ENCODE peak calls at places on chromosomes 13 and 19, in four cellular contexts. One of them, this sample, is unnamed.

GRCh38 chr19:41698746-41699230 is 9.6 kb upstream of the CEACAM5 start:
- DNase-seq in suprapubic skin: no peak
- DNase-seq in kidney: no peak
- DNase-seq in PC-9: no peak
- DNase-seq in this sample: no peak

GRCh38 chr19:7904074-7905020 is 670 bp downstream of the MAP2K7 start:
- DNase-seq in suprapubic skin: no peak
- DNase-seq in kidney: peak
- DNase-seq in PC-9: no peak
- DNase-seq in this sample: no peak

GRCh38 chr19:2142173-2142829 is 9.1 kb downstream of the AP3D1 start:
- DNase-seq in suprapubic skin: no peak
- DNase-seq in kidney: no peak
- DNase-seq in PC-9: no peak
- DNase-seq in this sample: no peak

GRCh38 chr13:112733661-112734379 is 44.0 kb downstream of the ATP11A start:
- DNase-seq in suprapubic skin: no peak
- DNase-seq in kidney: no peak
- DNase-seq in PC-9: no peak
- DNase-seq in this sample: peak

GRCh38 chr13:49670828-49671227 is 20.5 kb downstream of the EBPL start:
- DNase-seq in suprapubic skin: no peak
- DNase-seq in kidney: no peak
- DNase-seq in PC-9: no peak
- DNase-seq in this sample: no peak

GRCh38 chr19:53884256-53884655 is 2.3 kb downstream of the PRKCG start:
- DNase-seq in suprapubic skin: no peak
- DNase-seq in kidney: no peak
- DNase-seq in PC-9: no peak
- DNase-seq in this sample: no peak

GRCh38 chr13:30871713-30872029 is 34.4 kb upstream of the MEDAG start:
- DNase-seq in suprapubic skin: no peak
- DNase-seq in kidney: no peak
- DNase-seq in PC-9: no peak
- DNase-seq in this sample: no peak

GRCh38 chr13:99506632-99507031 is 5.4 kb downstream of the TM9SF2 start:
- DNase-seq in suprapubic skin: no peak
- DNase-seq in kidney: no peak
- DNase-seq in PC-9: no peak
- DNase-seq in this sample: no peak

GRCh38 chr13:44238011-44238421 is 135.6 kb upstream of the SERP2 start:
- DNase-seq in suprapubic skin: no peak
- DNase-seq in kidney: no peak
- DNase-seq in PC-9: no peak
- DNase-seq in this sample: peak

GRCh38 chr19:10001899-10002298 is 8.4 kb downstream of the COL5A3 start:
- DNase-seq in suprapubic skin: no peak
- DNase-seq in kidney: no peak
- DNase-seq in PC-9: no peak
- DNase-seq in this sample: no peak

DNA sequence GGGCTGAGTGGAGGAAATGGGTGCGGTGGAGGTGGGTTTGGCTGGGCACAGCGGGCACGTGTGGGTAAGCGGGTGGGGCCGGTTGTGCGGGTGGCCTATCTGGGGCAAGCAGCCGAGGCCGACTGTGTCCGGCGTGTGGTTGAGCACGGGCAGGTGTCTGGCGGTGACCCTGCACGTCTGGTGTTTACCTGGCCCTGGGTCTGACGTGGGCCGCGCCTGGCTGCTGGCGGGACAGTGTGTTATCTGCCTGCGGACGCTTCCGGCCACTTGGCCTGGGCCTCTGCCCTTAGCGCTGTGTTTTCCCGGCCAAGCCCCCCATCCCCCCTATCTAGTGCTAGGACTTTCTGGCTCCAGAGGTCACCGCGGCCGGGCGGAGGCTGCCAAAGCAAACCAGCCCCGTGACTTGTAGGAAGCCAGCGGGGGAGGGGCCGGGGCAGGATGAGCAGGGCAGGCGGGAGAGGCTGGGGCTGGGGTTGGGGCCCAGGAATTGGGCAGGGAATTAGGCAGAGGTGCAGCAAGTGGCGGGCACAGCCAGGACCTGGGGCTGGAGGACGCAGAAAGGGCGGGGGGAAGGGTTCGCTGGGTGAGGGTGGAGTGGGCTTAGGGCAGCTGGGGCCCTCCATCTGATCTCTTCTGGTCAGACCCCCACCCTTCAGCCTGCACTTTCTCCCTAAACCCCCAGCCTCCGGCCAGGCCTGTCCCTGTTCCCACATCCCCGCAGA is 534 bp upstream of the HPN start:
- DNase-seq in suprapubic skin: peak
- DNase-seq in kidney: peak
- DNase-seq in PC-9: peak
- DNase-seq in this sample: peak
- H3K4me3 ChIP-seq in suprapubic skin: peak
- H3K4me3 ChIP-seq in kidney: peak
- H3K4me3 ChIP-seq in PC-9: peak
- H3K4me3 ChIP-seq in this sample: no peak

GRCh38 chr19:12834418-12834943 is at the start of gene RTBDN:
- DNase-seq in suprapubic skin: no peak
- DNase-seq in kidney: no peak
- DNase-seq in PC-9: no peak
- DNase-seq in this sample: no peak

GRCh38 chr19:12833747-12834417 is 497 bp downstream of the RTBDN start:
- DNase-seq in suprapubic skin: no peak
- DNase-seq in kidney: no peak
- DNase-seq in PC-9: peak
- DNase-seq in this sample: no peak

GRCh38 chr19:12836529-12836863 is 1.8 kb upstream of the MAST1 start:
- DNase-seq in suprapubic skin: no peak
- DNase-seq in kidney: no peak
- DNase-seq in PC-9: no peak
- DNase-seq in this sample: no peak

GRCh38 chr19:12834976-12835757 is 788 bp upstream of the RTBDN start:
- DNase-seq in suprapubic skin: no peak
- DNase-seq in kidney: no peak
- DNase-seq in PC-9: peak
- DNase-seq in this sample: no peak

DNA sequence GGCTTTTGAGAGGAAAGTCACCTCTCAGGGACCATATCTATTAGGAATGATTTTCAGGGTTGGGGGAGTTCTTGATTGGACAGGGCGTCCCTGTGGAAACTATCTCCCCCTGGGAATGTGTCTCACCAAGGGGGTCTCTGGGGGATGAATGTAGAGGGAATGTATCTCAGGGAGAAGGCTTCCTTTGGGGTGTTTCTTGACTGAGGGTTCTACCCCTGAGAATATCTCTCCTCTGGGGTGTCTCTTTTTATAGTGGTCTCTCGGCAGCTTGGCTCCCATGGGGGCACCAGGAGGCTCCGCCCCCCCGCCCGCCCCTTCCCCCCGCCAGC is 997 bp downstream of the RTBDN start:
- DNase-seq in suprapubic skin: no peak
- DNase-seq in kidney: no peak
- DNase-seq in PC-9: no peak
- DNase-seq in this sample: no peak
- H3K4me3 ChIP-seq in suprapubic skin: peak
- H3K4me3 ChIP-seq in kidney: no peak
- H3K4me3 ChIP-seq in PC-9: peak
- H3K4me3 ChIP-seq in this sample: peak

DNA sequence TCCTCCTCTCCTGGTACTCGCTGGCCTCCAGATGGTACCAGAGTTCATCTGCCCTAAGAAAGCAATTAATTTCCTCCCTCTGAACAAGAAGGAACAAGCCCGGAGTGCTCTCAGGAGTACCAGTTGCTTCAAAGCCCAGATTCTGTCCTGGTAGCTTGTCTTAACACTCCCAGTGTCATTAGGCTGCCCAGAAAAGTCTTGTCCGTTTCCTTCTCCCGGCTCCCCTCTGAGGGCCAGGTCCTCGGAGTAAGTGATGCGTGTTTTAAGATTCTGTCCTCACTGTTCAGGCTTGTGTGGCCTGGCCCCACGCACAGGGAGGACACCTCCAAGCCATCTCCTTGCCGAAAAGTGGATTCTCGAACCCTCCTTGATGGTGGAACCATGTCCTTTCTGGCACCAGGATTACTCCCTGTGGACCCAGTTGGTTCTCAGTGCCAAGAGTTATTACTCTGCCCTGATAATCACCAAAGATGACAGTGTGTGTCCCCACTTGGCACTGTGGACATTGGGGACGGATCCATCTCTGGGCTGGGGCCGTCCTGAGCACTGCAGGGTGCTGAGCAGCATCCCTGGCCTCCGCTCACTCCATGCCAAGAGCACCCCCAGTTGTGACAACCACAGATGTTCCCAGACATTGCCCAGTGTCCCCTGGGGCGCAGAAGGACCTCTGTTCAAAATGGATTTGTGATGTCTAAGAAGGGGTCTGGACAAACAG is 52.5 kb downstream of the RFX2 start:
- DNase-seq in suprapubic skin: no peak
- DNase-seq in kidney: peak
- DNase-seq in PC-9: no peak
- DNase-seq in this sample: no peak
- H3K4me3 ChIP-seq in suprapubic skin: peak
- H3K4me3 ChIP-seq in kidney: no peak
- H3K4me3 ChIP-seq in PC-9: no peak
- H3K4me3 ChIP-seq in this sample: no peak

DNA sequence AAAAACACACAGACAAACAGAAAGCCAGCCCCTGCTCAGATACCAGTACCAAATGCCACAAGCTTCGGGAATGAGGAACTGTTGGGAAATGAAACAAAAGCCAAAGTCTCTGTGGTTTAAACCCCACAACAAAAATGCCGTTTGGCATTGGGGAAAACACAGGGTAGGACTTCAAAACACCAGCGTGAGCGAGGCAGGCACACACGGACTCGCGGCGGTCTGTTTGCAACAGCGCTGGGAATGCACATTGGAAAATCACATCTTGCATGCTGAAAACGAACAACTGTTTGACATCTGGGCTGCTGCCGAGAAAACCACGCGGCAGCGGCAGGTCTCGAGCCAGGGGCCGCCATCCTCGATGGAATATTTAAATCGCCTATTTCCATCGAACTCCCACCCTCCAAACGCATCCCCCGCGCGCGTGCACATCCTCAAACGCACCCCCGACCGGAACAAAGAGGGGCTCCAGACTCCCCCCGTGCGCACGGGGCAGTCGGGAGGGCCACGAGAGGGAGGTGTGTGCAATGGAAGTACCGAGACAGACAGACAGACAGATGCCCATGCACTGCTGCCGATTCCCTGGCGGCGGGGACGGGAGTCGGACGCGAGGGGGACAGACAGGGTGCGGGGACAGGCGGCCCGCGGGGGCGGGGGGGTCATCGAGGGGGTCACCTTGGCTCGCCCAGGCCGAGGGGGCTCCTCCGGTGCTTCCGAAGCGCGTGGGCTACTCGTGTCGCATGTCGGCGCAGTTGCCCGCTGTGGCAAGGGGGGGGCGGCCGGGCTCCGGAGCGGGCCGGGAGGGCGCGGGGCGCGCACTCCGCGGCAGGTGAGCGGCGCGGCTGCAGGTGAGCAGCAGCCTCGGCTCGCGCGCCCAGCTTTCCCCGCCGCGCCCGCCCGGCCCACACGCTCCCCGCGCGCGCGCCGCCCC is at the start of gene GPR12:
- DNase-seq in suprapubic skin: no peak
- DNase-seq in kidney: no peak
- DNase-seq in PC-9: no peak
- DNase-seq in this sample: peak
- H3K4me3 ChIP-seq in suprapubic skin: peak
- H3K4me3 ChIP-seq in kidney: no peak
- H3K4me3 ChIP-seq in PC-9: no peak
- H3K4me3 ChIP-seq in this sample: peak

GRCh38 chr19:38229585-38230073 is 5.6 kb upstream of the DPF1 start:
- DNase-seq in suprapubic skin: no peak
- DNase-seq in kidney: no peak
- DNase-seq in PC-9: peak
- DNase-seq in this sample: peak
- H3K4me3 ChIP-seq in suprapubic skin: peak
- H3K4me3 ChIP-seq in kidney: no peak
- H3K4me3 ChIP-seq in PC-9: no peak
- H3K4me3 ChIP-seq in this sample: peak

GRCh38 chr13:40662866-40663265 is 3.6 kb downstream of the FOXO1 start:
- DNase-seq in suprapubic skin: no peak
- DNase-seq in kidney: no peak
- DNase-seq in PC-9: no peak
- DNase-seq in this sample: no peak
- H3K4me3 ChIP-seq in suprapubic skin: peak
- H3K4me3 ChIP-seq in kidney: peak
- H3K4me3 ChIP-seq in PC-9: peak
- H3K4me3 ChIP-seq in this sample: peak